ENCODE peak calls at places on chromosomes 5 and 9, in five cellular contexts. C, I, T, F and N are unnamed samples.

GRCh38 chr9:130658893-130659698 is 5.3 kb upstream of the PRDM12 start:
- DNase-seq in C (no peak), I (no peak), T (no peak), F (no peak), N (no peak)

GRCh38 chr9:84154320-84154719 is 173.7 kb downstream of the RMI1 start:
- DNase-seq in C (no peak), I (no peak), T (peak; percentile 61), F (peak; percentile 61), N (no peak)

GRCh38 chr9:94971378-94972131 is 245.1 kb downstream of the AOPEP start:
- DNase-seq in C (no peak), I (no peak), T (no peak), F (no peak), N (no peak)

GRCh38 chr9:104586496-104587180 is 12.6 kb downstream of the OR13C5 start:
- DNase-seq in C (no peak), I (no peak), T (no peak), F (no peak), N (peak; percentile 19)

GRCh38 chr9:78612089-78612488 is 315.2 kb downstream of the PSAT1 start:
- DNase-seq in C (no peak), I (no peak), T (peak; percentile 74), F (peak; percentile 64), N (no peak)

GRCh38 chr5:116881921-116882531 is 307.4 kb upstream of the SEMA6A start:
- DNase-seq in C (no peak), I (no peak), T (no peak), F (no peak), N (no peak)

GRCh38 chr9:105193560-105193959 is 50.9 kb upstream of the SLC44A1 start:
- DNase-seq in C (no peak), I (no peak), T (no peak), F (no peak), N (no peak)

GRCh38 chr5:1312993-1313833 is 18.3 kb upstream of the TERT start:
- DNase-seq in C (peak; percentile 54), I (peak; percentile 34), T (no peak), F (no peak), N (no peak)

GRCh38 chr5:73299017-73299630 is 126.1 kb downstream of the TMEM174 start:
- DNase-seq in C (no peak), I (no peak), T (no peak), F (no peak), N (peak; percentile 26)

GRCh38 chr5:134227786-134228185 is 1.9 kb upstream of the PPP2CA start:
- DNase-seq in C (no peak), I (no peak), T (no peak), F (no peak), N (no peak)

GRCh38 chr5:137481596-137481995 is 17.5 kb downstream of the SPOCK1 start:
- DNase-seq in C (no peak), I (no peak), T (peak; percentile 40), F (no peak), N (no peak)

GRCh38 chr5:30458681-30459080 is 734.8 kb upstream of the CDH6 start:
- DNase-seq in C (no peak), I (no peak), T (no peak), F (no peak), N (no peak)

GRCh38 chr5:59724482-59725392 is 168.8 kb downstream of the PDE4D start:
- DNase-seq in C (no peak), I (no peak), T (peak; percentile 31), F (peak; percentile 36), N (no peak)

GRCh38 chr5:123800640-123801039 is 288.7 kb downstream of the CSNK1G3 start:
- DNase-seq in C (no peak), I (no peak), T (no peak), F (no peak), N (no peak)

GRCh38 chr5:91521313-91521712 is 138.2 kb upstream of the ARRDC3 start:
- DNase-seq in C (no peak), I (no peak), T (peak; percentile 17), F (no peak), N (no peak)

GRCh38 chr9:70475211-70475610 is 60.8 kb upstream of the KLF9 start:
- DNase-seq in C (no peak), I (no peak), T (no peak), F (no peak), N (no peak)

GRCh38 chr5:68805427-68805826 is 288.4 kb upstream of the SLC30A5 start:
- DNase-seq in C (no peak), I (no peak), T (no peak), F (no peak), N (no peak)

GRCh38 chr9:106110483-106110882 is 416.1 kb downstream of the TMEM38B start:
- DNase-seq in C (no peak), I (no peak), T (no peak), F (no peak), N (no peak)

GRCh38 chr9:131484560-131485185 is 18.0 kb upstream of the POMT1 start:
- DNase-seq in C (peak; percentile 40), I (no peak), T (no peak), F (no peak), N (no peak)

GRCh38 chr9:2157277-2158105 is 142.3 kb downstream of the SMARCA2 start:
- DNase-seq in C (peak; percentile 65), I (no peak), T (peak; percentile 73), F (peak; percentile 69), N (peak; percentile 65)

GRCh38 chr5:159061834-159062530 is 37.7 kb downstream of the EBF1 start:
- DNase-seq in C (no peak), I (no peak), T (no peak), F (no peak), N (no peak)

GRCh38 chr9:40884072-40884901 is 244.2 kb downstream of the FOXD4L6 start:
- DNase-seq in C (peak; percentile 66), I (no peak), T (no peak), F (no peak), N (peak; percentile 47)

GRCh38 chr9:87614402-87614801 is 111.5 kb upstream of the CTSL start:
- DNase-seq in C (no peak), I (no peak), T (no peak), F (no peak), N (no peak)

GRCh38 chr5:56557198-56557597 is 258.2 kb upstream of the MAP3K1 start:
- DNase-seq in C (no peak), I (no peak), T (no peak), F (peak; percentile 62), N (no peak)

GRCh38 chr5:56549096-56549886 is 266.1 kb upstream of the MAP3K1 start:
- DNase-seq in C (no peak), I (no peak), T (no peak), F (no peak), N (no peak)

GRCh38 chr5:56550227-56550626 is 265.1 kb upstream of the MAP3K1 start:
- DNase-seq in C (no peak), I (no peak), T (no peak), F (no peak), N (no peak)

GRCh38 chr5:56552612-56553268 is 262.6 kb upstream of the MAP3K1 start:
- DNase-seq in C (no peak), I (no peak), T (peak; percentile 59), F (peak; percentile 45), N (no peak)
- H3K4me3 ChIP-seq in C (no peak overlapping the region), I (no peak overlapping the region), T (no peak overlapping the region), F (no peak overlapping the region), N (no peak overlapping the region)

GRCh38 chr9:35611230-35611797 is 6.3 kb downstream of the TESK1 start:
- DNase-seq in C (no peak), I (peak; percentile 39), T (peak; percentile 32), F (peak; percentile 35), N (peak; percentile 45)

GRCh38 chr9:35609001-35609819 is 4.1 kb downstream of the TESK1 start:
- DNase-seq in C (no peak), I (no peak), T (no peak), F (no peak), N (peak; percentile 65)

GRCh38 chr9:35608221-35608620 is 3.2 kb downstream of the TESK1 start:
- DNase-seq in C (no peak), I (no peak), T (no peak), F (no peak), N (no peak)

GRCh38 chr9:35612843-35613242 is 5.4 kb downstream of the CD72 start:
- DNase-seq in C (no peak), I (no peak), T (no peak), F (no peak), N (no peak)

DNA sequence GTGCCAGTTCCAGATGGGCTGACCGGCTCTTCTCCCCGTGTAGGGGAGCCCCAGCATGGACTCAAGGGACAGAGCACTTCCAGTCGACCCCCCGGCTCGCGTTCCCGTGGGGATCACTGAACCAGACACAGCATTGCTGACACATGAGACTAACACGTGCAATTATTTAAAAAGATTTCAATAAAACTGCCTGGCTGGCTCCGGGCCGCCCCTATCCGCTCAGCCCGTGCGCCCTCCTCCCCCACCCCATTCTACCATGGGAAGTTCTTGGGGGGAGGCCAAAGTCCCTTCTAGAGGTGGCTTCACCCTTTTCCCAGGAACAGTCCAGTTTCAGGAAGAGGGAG is 4.7 kb downstream of the TESK1 start:
- DNase-seq in C (no peak), I (no peak), T (no peak), F (no peak), N (no peak)
- H3K4me3 ChIP-seq in C (no peak overlapping the region), I (no peak overlapping the region), T (no peak overlapping the region), F (no peak overlapping the region), N (no peak overlapping the region)

GRCh38 chr9:69090943-69091342 is 55.4 kb downstream of the FXN start:
- DNase-seq in C (no peak), I (no peak), T (no peak), F (no peak), N (no peak)
- H3K4me3 ChIP-seq in C (no peak overlapping the region), I (no peak overlapping the region), T (no peak overlapping the region), F (no peak overlapping the region), N (no peak overlapping the region)

GRCh38 chr5:51389582-51390463 is 6.6 kb downstream of the ISL1 start:
- DNase-seq in C (no peak), I (no peak), T (no peak), F (no peak), N (no peak)
- H3K4me3 ChIP-seq in C (no peak overlapping the region), I (no peak overlapping the region), T (no peak overlapping the region), F (no peak overlapping the region), N (no peak overlapping the region)